ENCODE peak calls at places on chromosome 1, in seven cellular contexts. H, Z, K, M, L, A and U are unnamed samples.

GRCh38 chr1:149936076-149936991 is at the start of gene MTMR11:
- DNase-seq in Z (no peak), M (no peak), H (no peak), K (no peak), L (no peak), A (no peak), U (peak; percentile 24)

GRCh38 chr1:2787163-2787911 is 14.2 kb downstream of the TTC34 start:
- DNase-seq in Z (no peak), H (no peak), M (no peak), L (no peak), A (no peak), K (no peak), U (no peak)

GRCh38 chr1:43565600-43566360 is 35.1 kb downstream of the PTPRF start:
- DNase-seq in H (peak; percentile 35), A (peak; percentile 54), Z (peak; percentile 12), K (no peak), L (peak; percentile 52), M (peak; percentile 33), U (no peak)

GRCh38 chr1:46246548-46247432 is 773 bp upstream of the RAD54L start:
- DNase-seq in L (no peak), A (peak; percentile 40), Z (peak; percentile 24), K (peak; percentile 69), H (no peak), M (peak; percentile 70), U (peak; percentile 82)

GRCh38 chr1:11706292-11706691 is 14.8 kb downstream of the DRAXIN start:
- DNase-seq in H (no peak), A (no peak), K (no peak), L (no peak), M (no peak), Z (no peak), U (no peak)

GRCh38 chr1:102191723-102192122 is 195.0 kb upstream of the OLFM3 start:
- DNase-seq in L (no peak), Z (no peak), K (peak; percentile 79), A (no peak), M (no peak), H (peak; percentile 63), U (peak; percentile 75)

GRCh38 chr1:226738421-226738994 is 574 bp downstream of the ITPKB start:
- DNase-seq in K (peak; percentile 74), H (peak; percentile 32), L (no peak), Z (peak; percentile 43), A (peak; percentile 59), M (peak; percentile 63), U (peak; percentile 74)

GRCh38 chr1:14392887-14393365 is 205.6 kb upstream of the KAZN start:
- DNase-seq in K (no peak), A (no peak), L (no peak), H (no peak), Z (no peak), M (no peak), U (no peak)

GRCh38 chr1:109198043-109198695 is 15.5 kb upstream of the SARS1 start:
- DNase-seq in Z (no peak), A (no peak), H (no peak), L (no peak), M (no peak), K (no peak), U (no peak)

GRCh38 chr1:116945996-116946395 is 36.3 kb downstream of the PTGFRN start:
- DNase-seq in H (no peak), L (no peak), Z (no peak), A (no peak), M (no peak), K (no peak), U (no peak)

GRCh38 chr1:33347650-33347992 is 26.7 kb upstream of the A3GALT2 start:
- DNase-seq in M (no peak), A (no peak), H (no peak), Z (no peak), L (no peak), K (no peak), U (peak; percentile 50)